ENCODE peak calls at places on chromosomes 5 and 9, in ten cellular contexts. X, T, A, N, Y, Z, W, D, S and Q are unnamed samples.

GRCh38 chr5:160188968-160189319 is 40.4 kb upstream of the FABP6 start:
- DNase-seq in D (no peak), N (no peak), W (no peak), S (no peak), X (no peak), Y (no peak), Z (no peak), T (no peak), A (no peak), Q (no peak)

GRCh38 chr9:38707885-38708640 is 11.9 kb downstream of the FAM240B start:
- DNase-seq in T (no peak), Z (no peak), S (no peak), D (peak), X (peak), A (no peak), Y (no peak), W (no peak), N (no peak), Q (no peak)

GRCh38 chr9:92726971-92727715 is 37.5 kb downstream of the BICD2 start:
- DNase-seq in D (no peak), N (no peak), A (no peak), W (no peak), T (no peak), S (no peak), Z (no peak), Y (no peak), X (peak), Q (no peak)

GRCh38 chr9:133953976-133954709 is 38.0 kb downstream of the VAV2 start:
- DNase-seq in T (no peak), A (no peak), W (no peak), N (no peak), Y (no peak), D (no peak), X (no peak), Z (peak), S (peak), Q (peak)

GRCh38 chr9:93594041-93594756 is 17.8 kb downstream of the PHF2 start:
- DNase-seq in S (peak), A (no peak), N (no peak), Y (no peak), T (peak), Z (no peak), X (no peak), D (no peak), W (peak), Q (peak)

GRCh38 chr5:37984300-37984699 is 144.5 kb upstream of the GDNF start:
- DNase-seq in T (no peak), S (no peak), D (no peak), X (no peak), W (no peak), Z (no peak), A (no peak), N (no peak), Y (no peak), Q (no peak)

GRCh38 chr9:93198117-93198838 is 14.3 kb downstream of the WNK2 start:
- DNase-seq in W (no peak), Y (no peak), Z (no peak), D (no peak), T (no peak), N (no peak), X (no peak), S (peak), A (no peak), Q (peak)

GRCh38 chr9:132894343-132894742 is 15.6 kb downstream of the SPACA9 start:
- DNase-seq in A (no peak), S (no peak), Y (no peak), D (no peak), W (no peak), Z (no peak), X (no peak), N (no peak), T (no peak), Q (no peak)

GRCh38 chr9:19232117-19232829 is 1.8 kb downstream of the DENND4C start:
- DNase-seq in Y (no peak), Z (no peak), T (peak), S (no peak), N (no peak), X (peak), D (no peak), A (no peak), W (no peak), Q (no peak)

GRCh38 chr9:111038336-111039202 is at the start of gene LPAR1:
- DNase-seq in A (no peak), Y (peak), Z (peak), S (peak), W (peak), X (no peak), T (peak), D (peak), N (peak), Q (peak)

GRCh38 chr9:107792596-107792995 is 303.0 kb upstream of the KLF4 start:
- DNase-seq in T (no peak), Y (no peak), N (no peak), D (no peak), X (no peak), S (no peak), A (no peak), Z (no peak), W (no peak), Q (no peak)

GRCh38 chr5:129367883-129368282 is 92.2 kb upstream of the ADAMTS19 start:
- DNase-seq in S (no peak), N (no peak), W (no peak), Z (no peak), A (no peak), T (peak), Y (no peak), D (no peak), X (no peak), Q (no peak)

GRCh38 chr5:151896041-151896691 is 28.5 kb downstream of the GLRA1 start:
- DNase-seq in S (no peak), Y (no peak), T (peak), W (no peak), A (no peak), D (peak), X (no peak), N (no peak), Z (no peak), Q (no peak)

GRCh38 chr5:72407541-72407940 is 87.4 kb downstream of the PTCD2 start:
- DNase-seq in A (no peak), T (no peak), X (no peak), S (no peak), Y (no peak), N (no peak), D (no peak), W (no peak), Z (no peak), Q (no peak)

GRCh38 chr5:179265529-179266290 is 79.6 kb downstream of the ADAMTS2 start:
- DNase-seq in Z (no peak), S (peak), T (peak), X (no peak), Y (no peak), W (peak), N (no peak), D (peak), A (peak), Q (peak)

GRCh38 chr9:87667164-87667738 is 58.7 kb upstream of the CTSL start:
- DNase-seq in S (no peak), A (no peak), D (peak), X (no peak), W (no peak), T (no peak), Z (no peak), Y (no peak), N (no peak), Q (no peak)

GRCh38 chr5:145975361-145976066 is 39.1 kb downstream of the SH3RF2 start:
- DNase-seq in Z (no peak), A (peak), Y (no peak), S (no peak), D (peak), W (no peak), T (peak), N (no peak), X (peak), Q (no peak)

GRCh38 chr5:118548761-118549160 is 439.6 kb downstream of the DTWD2 start:
- DNase-seq in Z (no peak), W (no peak), T (peak), A (peak), D (peak), X (no peak), N (no peak), Y (no peak), S (no peak), Q (no peak)

GRCh38 chr5:112253478-112254250 is 165.4 kb downstream of the EPB41L4A start:
- DNase-seq in W (no peak), Z (no peak), S (no peak), A (no peak), N (no peak), T (peak), Y (no peak), D (no peak), X (no peak), Q (peak)

GRCh38 chr5:135203593-135204036 is 169.6 kb upstream of the PITX1 start:
- DNase-seq in Y (no peak), X (no peak), A (no peak), W (no peak), D (peak), T (peak), Z (no peak), S (no peak), N (no peak), Q (no peak)